ENCODE peak calls at places on chromosomes 13 and 19, in five cellular contexts. U is psoas muscle, Q is breast epithelium, T is IMR-90, Y is H9. I is an unnamed sample.

GRCh38 chr19:48182434-48182833 is 12.0 kb downstream of the ZSWIM9 start:
- DNase-seq in U (no peak), Q (no peak), T (no peak), Y (peak; percentile 63), I (no peak)

GRCh38 chr13:86464193-86464592 is 665.0 kb upstream of the SLITRK6 start:
- DNase-seq in U (no peak), Q (no peak), T (no peak), Y (no peak), I (no peak)

GRCh38 chr13:73718248-73718647 is 416.0 kb downstream of the KLF12 start:
- DNase-seq in U (no peak), Q (no peak), T (no peak), Y (peak; percentile 39), I (no peak)

GRCh38 chr19:336067-336614 is 8.5 kb downstream of the MIER2 start:
- DNase-seq in U (no peak), Q (no peak), T (no peak), Y (no peak), I (no peak)

GRCh38 chr13:97855570-97855970 is 97.9 kb upstream of the IPO5 start:
- DNase-seq in U (no peak), Q (no peak), T (peak; percentile 86), Y (peak; percentile 46), I (no peak)

GRCh38 chr19:19113040-19113541 is 25.2 kb downstream of the TMEM161A start:
- DNase-seq in U (no peak), Q (no peak), T (peak; percentile 74), Y (peak; percentile 84), I (no peak)

GRCh38 chr13:48222358-48223015 is 10.5 kb upstream of the ITM2B start:
- DNase-seq in U (peak; percentile 67), Q (no peak), T (peak; percentile 42), Y (no peak), I (no peak)

GRCh38 chr19:48498576-48498879 is 13.1 kb downstream of the LMTK3 start:
- DNase-seq in U (no peak), Q (no peak), T (no peak), Y (no peak), I (no peak)

GRCh38 chr13:44972956-44973581 is 16.2 kb downstream of the NUFIP1 start:
- DNase-seq in U (no peak), Q (no peak), T (peak; percentile 38), Y (no peak), I (no peak)

GRCh38 chr19:45716314-45717130 is 14.2 kb downstream of the FBXO46 start:
- DNase-seq in U (no peak), Q (peak; percentile 63), T (no peak), Y (no peak), I (no peak)

GRCh38 chr19:6890938-6891337 is 3.6 kb downstream of the ADGRE1 start:
- DNase-seq in U (no peak), Q (no peak), T (no peak), Y (no peak), I (no peak)

GRCh38 chr13:48600374-48601364 is 53.1 kb upstream of the CYSLTR2 start:
- DNase-seq in U (no peak), Q (no peak), T (peak; percentile 71), Y (no peak), I (no peak)

GRCh38 chr13:95492044-95492801 is 60.3 kb upstream of the CLDN10 start:
- DNase-seq in U (no peak), Q (no peak), T (no peak), Y (peak; percentile 61), I (no peak)

GRCh38 chr13:76672422-76672821 is 213.8 kb downstream of the KCTD12 start:
- DNase-seq in U (no peak), Q (no peak), T (peak; percentile 30), Y (no peak), I (no peak)

GRCh38 chr13:42484396-42484795 is 89.6 kb upstream of the TNFSF11 start:
- DNase-seq in U (no peak), Q (no peak), T (no peak), Y (no peak), I (no peak)

GRCh38 chr19:53942001-53942786 is 20.5 kb upstream of the CACNG8 start:
- DNase-seq in U (no peak), Q (no peak), T (no peak), Y (peak; percentile 97), I (no peak)
- TF ChIP-seq CTCF in U (no peak), Q (no peak), T (no peak), Y (peak; percentile 96), I (no peak)

GRCh38 chr13:110850840-110851239 is 64.0 kb downstream of the ANKRD10 start:
- DNase-seq in U (no peak), Q (no peak), T (no peak), Y (no peak), I (no peak)
- TF ChIP-seq CTCF in U (no peak), Q (no peak), T (no peak), Y (no peak), I (no peak)

GRCh38 chr13:36395280-36395679 is 37.0 kb upstream of the CCNA1 start:
- DNase-seq in U (no peak), Q (no peak), T (peak; percentile 66), Y (no peak), I (no peak)
- TF ChIP-seq CTCF in U (peak; percentile 22), Q (no peak), T (peak; percentile 71), Y (peak; percentile 44), I (no peak)

DNA sequence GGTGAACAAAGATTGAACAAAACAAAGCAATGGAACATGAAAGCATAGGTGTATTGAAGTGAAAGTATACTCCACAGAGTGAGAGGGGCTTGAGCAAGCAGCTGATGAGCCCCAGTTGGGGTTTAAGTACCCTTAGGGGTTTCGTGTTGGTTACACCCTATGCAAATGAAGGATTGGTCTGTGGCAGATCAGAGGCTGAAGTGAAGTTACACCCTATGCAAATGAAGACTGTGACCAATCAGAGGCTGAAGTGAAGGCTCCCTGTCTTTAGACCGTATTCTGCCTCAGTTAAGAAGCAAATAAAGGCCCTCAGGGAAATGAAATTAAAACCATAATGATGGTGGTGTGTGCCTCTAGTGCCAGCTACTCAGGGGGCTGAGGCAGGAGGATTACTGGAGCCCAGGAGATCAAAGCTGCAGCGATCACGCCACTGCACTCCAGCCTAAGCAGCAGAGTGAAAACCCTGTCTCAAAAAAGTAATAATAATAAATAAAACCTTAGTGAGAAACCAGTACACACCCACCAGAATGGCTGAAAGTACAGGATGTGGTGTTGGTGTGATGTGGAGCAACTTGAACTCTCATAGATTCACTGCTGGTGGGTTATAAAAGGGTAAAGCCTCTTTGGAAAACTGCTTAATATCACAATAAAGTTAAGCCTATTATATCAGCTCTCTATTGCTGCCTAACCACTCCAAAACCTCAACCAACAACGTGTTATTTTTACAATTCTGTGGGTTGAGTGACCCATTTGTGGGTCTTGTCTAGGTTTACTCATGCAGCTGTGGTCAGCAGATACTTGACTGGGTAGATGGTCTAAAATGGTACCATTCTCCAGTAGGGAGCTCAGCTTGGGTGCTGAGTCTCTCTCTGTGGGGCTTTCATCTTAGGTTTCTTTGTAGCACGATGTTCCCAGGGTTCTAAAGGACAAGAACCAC is 12.8 kb upstream of the UPF3A start:
- DNase-seq in U (no peak), Q (no peak), T (no peak), Y (no peak), I (no peak)
- TF ChIP-seq CTCF in U (no peak), Q (no peak), T (no peak), Y (no peak), I (no peak)